ENCODE peak calls at places on chromosomes 13 and 19, in five cellular contexts. One of them, this sample, is unnamed. For H3K36me3, the result is how much of the 10 kb centered on the place peaks cover.

GRCh38 chr13:92838786-92839185 is 387.8 kb upstream of the GPC6 start:
- DNase-seq in thoracic aorta: no peak
- DNase-seq in tibial nerve: no peak
- DNase-seq in heart right ventricle: no peak
- DNase-seq in body of pancreas: no peak
- DNase-seq in this sample: peak

GRCh38 chr13:30978981-30979956 is 46.8 kb downstream of the TEX26 start:
- DNase-seq in tibial nerve: no peak
- DNase-seq in body of pancreas: peak
- DNase-seq in thoracic aorta: no peak
- DNase-seq in heart right ventricle: no peak
- DNase-seq in this sample: no peak

GRCh38 chr13:78595819-78596700 is 7.3 kb downstream of the POU4F1 start:
- DNase-seq in heart right ventricle: no peak
- DNase-seq in thoracic aorta: no peak
- DNase-seq in body of pancreas: no peak
- DNase-seq in tibial nerve: no peak
- DNase-seq in this sample: no peak

GRCh38 chr19:7928741-7929701 is 3.1 kb upstream of the CTXN1 start:
- DNase-seq in heart right ventricle: no peak
- DNase-seq in body of pancreas: peak
- DNase-seq in tibial nerve: peak
- DNase-seq in thoracic aorta: no peak
- DNase-seq in this sample: peak

GRCh38 chr19:55080121-55080914 is 4.6 kb downstream of the EPS8L1 start:
- DNase-seq in body of pancreas: no peak
- DNase-seq in tibial nerve: no peak
- DNase-seq in thoracic aorta: no peak
- DNase-seq in heart right ventricle: peak
- DNase-seq in this sample: no peak

GRCh38 chr13:33455291-33455690 is 169.7 kb upstream of the STARD13 start:
- DNase-seq in heart right ventricle: no peak
- DNase-seq in thoracic aorta: no peak
- DNase-seq in tibial nerve: no peak
- DNase-seq in body of pancreas: no peak
- DNase-seq in this sample: no peak

GRCh38 chr13:80444240-80445015 is 103.5 kb upstream of the SPRY2 start:
- DNase-seq in body of pancreas: no peak
- DNase-seq in heart right ventricle: no peak
- DNase-seq in thoracic aorta: no peak
- DNase-seq in tibial nerve: no peak
- DNase-seq in this sample: no peak

GRCh38 chr19:46350758-46351159 is 3.9 kb downstream of the PPP5C start:
- DNase-seq in tibial nerve: peak
- DNase-seq in heart right ventricle: no peak
- DNase-seq in thoracic aorta: no peak
- DNase-seq in body of pancreas: no peak
- DNase-seq in this sample: no peak

GRCh38 chr13:28831117-28831516 is 11.0 kb downstream of the MTUS2 start:
- DNase-seq in body of pancreas: no peak
- DNase-seq in thoracic aorta: no peak
- DNase-seq in heart right ventricle: no peak
- DNase-seq in tibial nerve: no peak
- DNase-seq in this sample: no peak

GRCh38 chr13:112457485-112457884 is 81.3 kb downstream of the SPACA7 start:
- DNase-seq in body of pancreas: no peak
- DNase-seq in thoracic aorta: no peak
- DNase-seq in tibial nerve: no peak
- DNase-seq in heart right ventricle: no peak
- DNase-seq in this sample: no peak

GRCh38 chr19:805600-806550 is 8.6 kb downstream of the PTBP1 start:
- DNase-seq in body of pancreas: no peak
- DNase-seq in heart right ventricle: no peak
- DNase-seq in tibial nerve: no peak
- DNase-seq in thoracic aorta: no peak
- DNase-seq in this sample: no peak

GRCh38 chr19:9435279-9436268 is at the start of gene ZNF266:
- DNase-seq in body of pancreas: peak
- DNase-seq in thoracic aorta: peak
- DNase-seq in tibial nerve: peak
- DNase-seq in heart right ventricle: peak
- DNase-seq in this sample: peak

GRCh38 chr13:40179421-40179820 is 487.0 kb downstream of the FOXO1 start:
- DNase-seq in heart right ventricle: no peak
- DNase-seq in thoracic aorta: no peak
- DNase-seq in tibial nerve: no peak
- DNase-seq in body of pancreas: no peak
- DNase-seq in this sample: no peak

GRCh38 chr19:32336259-32337111 is 8.9 kb upstream of the ZNF507 start:
- DNase-seq in thoracic aorta: no peak
- DNase-seq in heart right ventricle: no peak
- DNase-seq in body of pancreas: no peak
- DNase-seq in tibial nerve: no peak
- DNase-seq in this sample: no peak

GRCh38 chr19:4730740-4731171 is 7.1 kb upstream of the DPP9 start:
- DNase-seq in tibial nerve: no peak
- DNase-seq in thoracic aorta: no peak
- DNase-seq in body of pancreas: no peak
- DNase-seq in heart right ventricle: no peak
- DNase-seq in this sample: no peak

GRCh38 chr19:47240996-47241918 is 10.3 kb upstream of the BBC3 start:
- DNase-seq in body of pancreas: peak
- DNase-seq in thoracic aorta: peak
- DNase-seq in heart right ventricle: peak
- DNase-seq in tibial nerve: peak
- DNase-seq in this sample: no peak

GRCh38 chr19:30449191-30449590 is 77.0 kb downstream of the ZNF536 start:
- DNase-seq in thoracic aorta: no peak
- DNase-seq in body of pancreas: no peak
- DNase-seq in heart right ventricle: no peak
- DNase-seq in tibial nerve: no peak
- DNase-seq in this sample: no peak

GRCh38 chr13:97212540-97213146 is 9.5 kb upstream of the MBNL2 start:
- DNase-seq in tibial nerve: no peak
- DNase-seq in thoracic aorta: no peak
- DNase-seq in heart right ventricle: no peak
- DNase-seq in body of pancreas: peak
- DNase-seq in this sample: no peak

GRCh38 chr13:51803422-51804294 is at the start of gene DHRS12:
- DNase-seq in thoracic aorta: peak
- DNase-seq in heart right ventricle: peak
- DNase-seq in tibial nerve: peak
- DNase-seq in body of pancreas: peak
- DNase-seq in this sample: no peak
- TF ChIP-seq CTCF in thoracic aorta: no peak
- TF ChIP-seq CTCF in heart right ventricle: no peak
- TF ChIP-seq CTCF in tibial nerve: peak
- TF ChIP-seq CTCF in body of pancreas: no peak
- TF ChIP-seq CTCF in this sample: no peak

DNA sequence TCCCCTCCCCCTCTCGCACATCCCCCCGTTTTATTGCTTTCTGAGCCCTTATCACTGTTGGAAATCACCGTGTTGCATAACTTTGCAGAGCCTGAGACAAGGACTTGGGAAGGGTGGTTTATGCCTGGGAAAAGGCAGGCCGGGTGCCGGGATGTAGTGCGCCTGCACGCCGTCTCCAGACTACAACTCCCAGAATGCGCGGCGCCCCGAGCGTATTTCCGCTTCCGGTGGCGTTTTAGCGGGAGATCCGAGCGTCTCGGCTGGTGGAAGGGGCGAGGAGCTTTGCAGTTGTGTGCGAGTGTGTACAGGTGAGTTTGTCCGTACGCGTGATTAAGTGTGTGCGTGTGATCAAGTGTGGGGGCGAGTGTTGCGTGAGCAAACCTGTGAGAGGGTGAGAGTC is 75.4 kb downstream of the PEG3 start:
- DNase-seq in body of pancreas: peak
- DNase-seq in tibial nerve: no peak
- DNase-seq in heart right ventricle: peak
- DNase-seq in thoracic aorta: no peak
- DNase-seq in this sample: no peak
- H3K4me3 ChIP-seq in body of pancreas: no peak
- H3K4me3 ChIP-seq in tibial nerve: peak
- H3K4me3 ChIP-seq in heart right ventricle: peak
- H3K4me3 ChIP-seq in thoracic aorta: peak
- H3K4me3 ChIP-seq in this sample: peak

DNA sequence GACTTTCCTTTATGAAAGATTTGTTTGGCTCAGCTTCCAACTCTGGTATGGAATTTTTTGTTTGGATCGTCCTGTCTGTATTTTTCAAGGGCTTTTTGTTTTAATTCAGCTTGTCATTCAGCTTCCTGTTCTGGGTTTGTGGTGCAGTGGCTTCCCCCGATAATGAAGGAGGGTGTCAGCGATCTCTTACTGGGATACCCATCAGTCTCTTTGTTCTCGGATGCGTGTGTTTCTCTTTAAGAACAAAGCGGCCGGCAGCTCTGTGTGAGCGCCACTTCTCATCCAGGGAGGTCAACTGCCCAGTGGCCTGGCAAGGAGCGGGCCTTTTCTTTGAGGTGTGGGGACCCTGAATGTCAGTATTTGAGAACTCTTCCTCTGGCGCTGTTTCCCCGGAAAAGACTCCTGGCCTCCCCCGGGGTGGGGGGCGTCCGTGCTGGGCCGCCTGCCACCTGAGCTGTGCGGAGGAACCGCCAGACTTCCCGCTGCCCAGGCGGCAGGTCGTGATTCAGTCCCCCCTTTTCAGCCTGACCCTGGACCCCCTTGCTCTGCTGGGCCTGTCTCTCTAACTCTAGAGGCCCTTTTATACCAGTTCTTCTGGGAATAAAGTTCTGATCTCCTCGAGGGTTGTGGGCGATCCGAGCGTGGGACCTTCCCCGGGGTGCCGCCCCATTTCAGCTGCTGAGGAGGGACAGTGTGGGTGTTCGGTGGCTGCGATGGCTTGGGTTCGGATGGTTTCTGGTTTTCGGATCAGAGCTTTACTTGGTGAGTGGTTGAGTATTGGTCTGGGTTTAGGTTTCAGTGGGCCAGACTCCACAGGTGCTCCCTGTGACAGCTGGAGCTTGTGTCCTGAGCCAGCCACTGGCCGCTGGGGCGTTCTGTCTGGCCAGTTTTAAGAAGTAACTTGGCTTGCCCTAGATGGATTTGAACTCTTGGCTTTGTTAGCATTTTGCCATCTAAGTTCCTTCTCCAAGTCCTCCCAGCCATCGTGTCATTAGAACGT is 3.4 kb downstream of the SF3A2 start:
- DNase-seq in thoracic aorta: no peak
- DNase-seq in tibial nerve: no peak
- DNase-seq in heart right ventricle: no peak
- DNase-seq in body of pancreas: no peak
- DNase-seq in this sample: no peak
- H3K36me3 ChIP-seq in thoracic aorta: under half
- H3K36me3 ChIP-seq in tibial nerve: under half
- H3K36me3 ChIP-seq in heart right ventricle: under half
- H3K36me3 ChIP-seq in body of pancreas: under half
- H3K36me3 ChIP-seq in this sample: under half

DNA sequence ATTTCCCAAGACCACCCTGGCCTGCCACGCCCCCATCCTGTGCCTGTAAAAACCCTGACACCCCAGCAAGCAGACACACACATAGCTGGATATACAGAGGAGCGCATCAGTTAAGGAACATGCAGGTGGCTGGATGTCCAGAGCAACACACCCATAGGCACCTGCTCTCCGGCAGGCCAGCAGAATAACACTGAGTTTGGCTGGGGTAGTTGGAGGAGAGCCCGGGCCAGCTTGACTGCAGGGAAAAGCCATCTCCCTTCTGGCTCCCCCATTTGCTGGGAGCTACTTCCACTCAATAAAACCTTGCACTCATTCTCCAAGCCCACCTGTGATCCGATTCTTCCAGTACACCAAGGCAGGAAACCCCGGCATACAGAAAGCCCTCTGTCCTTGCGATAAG is 8.9 kb downstream of the RASL11A start:
- DNase-seq in tibial nerve: no peak
- DNase-seq in body of pancreas: no peak
- DNase-seq in heart right ventricle: no peak
- DNase-seq in thoracic aorta: no peak
- DNase-seq in this sample: no peak
- TF ChIP-seq CTCF in tibial nerve: no peak
- TF ChIP-seq CTCF in body of pancreas: no peak
- TF ChIP-seq CTCF in heart right ventricle: no peak
- TF ChIP-seq CTCF in thoracic aorta: no peak
- TF ChIP-seq CTCF in this sample: no peak

GRCh38 chr13:106530907-106531520 is 4.4 kb downstream of the EFNB2 start:
- DNase-seq in thoracic aorta: no peak
- DNase-seq in body of pancreas: no peak
- DNase-seq in heart right ventricle: no peak
- DNase-seq in tibial nerve: no peak
- DNase-seq in this sample: no peak
- H3K4me3 ChIP-seq in thoracic aorta: peak
- H3K4me3 ChIP-seq in body of pancreas: no peak
- H3K4me3 ChIP-seq in heart right ventricle: peak
- H3K4me3 ChIP-seq in tibial nerve: peak
- H3K4me3 ChIP-seq in this sample: peak

This sample was measured in kidney epithelial cell.